ENCODE peak calls at places on chromosomes 4 and X, in four cellular contexts. S is M059J, L is fibroblast of mammary gland, U is Karpas-422. B is an unnamed sample.

GRCh38 chr4:17024430-17024829 is 126.0 kb upstream of the LDB2 start:
- DNase-seq in U (no peak), S (no peak), L (peak; percentile 36), B (peak; percentile 16)

GRCh38 chr4:93730760-93731159 is 97.8 kb upstream of the ATOH1 start:
- DNase-seq in S (peak; percentile 18), U (no peak), L (no peak), B (no peak)

GRCh38 chr4:11471613-11472012 is 42.9 kb upstream of the HS3ST1 start:
- DNase-seq in U (no peak), S (peak; percentile 25), L (no peak), B (peak; percentile 14)

GRCh38 chrX:66914082-66914481 is 275.2 kb upstream of the EDA2R start:
- DNase-seq in L (peak; percentile 15), U (no peak), S (peak; percentile 5), B (peak; percentile 0)

GRCh38 chr4:58776627-58777026 is 1666.4 kb upstream of the IGFBP7 start:
- DNase-seq in L (peak; percentile 2), S (peak; percentile 3), U (no peak), B (peak; percentile 39)

GRCh38 chrX:122625239-122625638 is 558.8 kb upstream of the GRIA3 start:
- DNase-seq in S (no peak), L (no peak), U (no peak), B (no peak)

GRCh38 chr4:69044247-69044646 is 52.0 kb upstream of the UGT2B7 start:
- DNase-seq in U (no peak), L (peak; percentile 22), S (no peak), B (peak; percentile 33)

GRCh38 chr4:77194989-77195388 is 38.0 kb downstream of the CCNG2 start:
- DNase-seq in L (no peak), S (no peak), U (no peak), B (no peak)

GRCh38 chrX:11628399-11628798 is 37.3 kb downstream of the ARHGAP6 start:
- DNase-seq in U (no peak), L (no peak), S (no peak), B (no peak)

GRCh38 chrX:48972214-48973164 is 845 bp upstream of the KCND1 start:
- DNase-seq in L (peak; percentile 52), U (peak; percentile 68), S (peak; percentile 65), B (peak; percentile 57)

B was measured in choroid plexus epithelial cell.